ENCODE peak calls at places on chromosomes 1 and 21, in four cellular contexts. T is GM12878, Y is K562, P is GM12891. H is an unnamed sample.

GRCh38 chr1:224433671-224434446 is 738 bp downstream of the WDR26 start:
- DNase-seq in T (no peak), Y (no peak), P (no peak), H (peak; percentile 23)

GRCh38 chr21:46124926-46125845 is 27.3 kb downstream of the COL6A2 start:
- DNase-seq in Y (no peak), T (no peak), P (peak; percentile 21), H (no peak)

GRCh38 chr1:64220241-64220640 is 16.8 kb downstream of the UBE2U start:
- DNase-seq in Y (no peak), T (no peak), P (no peak), H (no peak)

GRCh38 chr21:46409641-46410406 is 48.9 kb upstream of the DIP2A start:
- DNase-seq in T (no peak), P (no peak), Y (no peak), H (no peak)

GRCh38 chr1:89884718-89885596 is 64.1 kb downstream of the LRRC8D start:
- DNase-seq in T (no peak), Y (no peak), P (no peak), H (no peak)

GRCh38 chr1:165560834-165561233 is 17.0 kb downstream of the LRRC52 start:
- DNase-seq in Y (no peak), P (no peak), T (no peak), H (no peak)

GRCh38 chr1:42953182-42954180 is 5.2 kb downstream of the SLC2A1 start:
- DNase-seq in P (no peak), T (no peak), Y (no peak), H (no peak)

GRCh38 chr21:37348664-37349063 is 17.9 kb upstream of the DYRK1A start:
- DNase-seq in T (no peak), Y (no peak), P (no peak), H (no peak)

GRCh38 chr1:88726697-88727096 is 42.6 kb downstream of the PKN2 start:
- DNase-seq in P (no peak), T (no peak), Y (no peak), H (no peak)

GRCh38 chr1:225460737-225461532 is 33.1 kb upstream of the LBR start:
- DNase-seq in P (no peak), Y (no peak), T (no peak), H (no peak)

GRCh38 chr1:168135982-168136708 is 585 bp downstream of the GPR161 start:
- DNase-seq in P (no peak), T (no peak), Y (peak; percentile 69), H (no peak)

GRCh38 chr1:71743862-71744261 is 538.5 kb downstream of the NEGR1 start:
- DNase-seq in Y (no peak), T (no peak), P (no peak), H (no peak)

GRCh38 chr1:2295526-2295925 is 67.4 kb downstream of the SKI start:
- DNase-seq in T (no peak), P (no peak), Y (no peak), H (no peak)

GRCh38 chr1:23867542-23867952 is 543 bp downstream of the FUCA1 start:
- DNase-seq in T (no peak), Y (peak; percentile 76), P (no peak), H (no peak)

GRCh38 chr1:43545686-43546387 is 15.2 kb downstream of the PTPRF start:
- DNase-seq in P (no peak), T (no peak), Y (peak; percentile 73), H (no peak)

GRCh38 chr1:153533689-153534201 is 2.0 kb downstream of the S100A6 start:
- DNase-seq in Y (peak; percentile 54), P (no peak), T (no peak), H (no peak)

GRCh38 chr21:37338671-37339526 is 27.7 kb upstream of the DYRK1A start:
- DNase-seq in Y (peak; percentile 71), P (no peak), T (no peak), H (no peak)

GRCh38 chr1:50603274-50604271 is 180.3 kb upstream of the DMRTA2 start:
- DNase-seq in P (no peak), Y (no peak), T (no peak), H (no peak)

GRCh38 chr1:174740248-174740990 is 259.3 kb upstream of the CACYBP start:
- DNase-seq in T (no peak), P (no peak), Y (no peak), H (peak; percentile 17)

GRCh38 chr21:44987301-44987885 is 47.6 kb downstream of the SLX9 start:
- DNase-seq in Y (no peak), T (no peak), P (no peak), H (no peak)

GRCh38 chr1:157566484-157567300 is 14.4 kb upstream of the FCRL5 start:
- DNase-seq in P (no peak), Y (no peak), T (peak; percentile 75), H (peak; percentile 14)

DNA sequence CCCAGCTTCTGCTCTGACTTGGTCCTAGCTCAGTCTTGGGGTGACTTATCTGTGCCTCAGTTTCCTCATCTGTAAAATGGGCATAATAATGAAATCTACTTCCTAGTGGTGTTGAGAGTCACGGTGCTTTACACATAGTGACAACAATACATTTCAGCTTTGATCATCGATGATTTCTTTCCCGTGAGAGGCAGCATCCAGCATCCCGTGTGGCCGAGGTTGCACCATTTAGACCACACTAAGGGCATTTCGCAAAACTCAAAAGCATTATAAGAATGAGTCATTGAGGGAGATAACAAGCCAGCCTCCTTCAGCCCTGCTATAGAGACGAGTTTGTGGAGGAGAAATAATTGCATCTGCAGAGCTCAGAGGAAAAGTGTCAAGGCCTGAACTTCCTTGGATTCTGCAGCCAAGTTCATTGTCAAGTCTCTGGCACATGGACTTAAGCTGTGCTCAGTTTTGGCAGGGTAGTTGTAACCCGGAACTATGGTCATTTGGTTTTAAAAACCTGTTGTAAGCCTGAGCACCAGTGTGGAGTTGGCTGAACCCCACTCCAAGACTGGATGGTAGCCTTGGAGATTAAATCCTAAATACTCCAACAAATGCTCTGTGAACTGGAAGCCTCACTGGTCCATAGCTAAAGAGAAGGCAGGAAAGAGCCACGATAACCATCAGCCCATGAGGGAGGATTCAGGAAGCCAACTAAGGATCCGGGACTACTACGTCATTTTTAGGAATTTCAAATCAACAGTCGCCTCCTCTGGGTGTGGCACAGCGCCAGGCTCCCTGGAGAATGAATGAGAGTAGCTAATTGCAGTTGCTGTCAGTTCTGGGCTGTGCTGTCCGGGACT is 64.2 kb downstream of the TCP10L start:
- DNase-seq in P (no peak), T (no peak), Y (no peak), H (peak; percentile 39)
- TF ChIP-seq SPI1 in P (no peak), T (no peak), Y (no peak), H (no peak)

DNA sequence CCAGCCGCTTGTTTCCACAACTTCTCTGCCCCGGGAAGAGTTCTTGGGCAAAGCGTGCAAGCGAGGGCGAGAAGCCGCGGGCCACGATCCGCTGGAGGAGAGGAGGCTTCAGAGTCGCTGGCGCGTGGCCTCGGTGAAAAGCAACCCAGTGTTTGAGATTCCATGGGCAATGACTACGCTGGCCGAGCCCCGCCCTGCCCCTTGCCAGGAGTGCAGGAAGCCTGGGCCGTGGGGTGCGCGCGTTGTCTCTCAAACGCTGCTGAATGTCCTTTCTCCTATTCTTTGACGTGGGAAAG is 27.5 kb downstream of the TRIM11 start:
- DNase-seq in T (no peak), P (no peak), Y (no peak), H (no peak)
- TF ChIP-seq SPI1 in T (no peak), P (no peak), Y (no peak), H (no peak)

DNA sequence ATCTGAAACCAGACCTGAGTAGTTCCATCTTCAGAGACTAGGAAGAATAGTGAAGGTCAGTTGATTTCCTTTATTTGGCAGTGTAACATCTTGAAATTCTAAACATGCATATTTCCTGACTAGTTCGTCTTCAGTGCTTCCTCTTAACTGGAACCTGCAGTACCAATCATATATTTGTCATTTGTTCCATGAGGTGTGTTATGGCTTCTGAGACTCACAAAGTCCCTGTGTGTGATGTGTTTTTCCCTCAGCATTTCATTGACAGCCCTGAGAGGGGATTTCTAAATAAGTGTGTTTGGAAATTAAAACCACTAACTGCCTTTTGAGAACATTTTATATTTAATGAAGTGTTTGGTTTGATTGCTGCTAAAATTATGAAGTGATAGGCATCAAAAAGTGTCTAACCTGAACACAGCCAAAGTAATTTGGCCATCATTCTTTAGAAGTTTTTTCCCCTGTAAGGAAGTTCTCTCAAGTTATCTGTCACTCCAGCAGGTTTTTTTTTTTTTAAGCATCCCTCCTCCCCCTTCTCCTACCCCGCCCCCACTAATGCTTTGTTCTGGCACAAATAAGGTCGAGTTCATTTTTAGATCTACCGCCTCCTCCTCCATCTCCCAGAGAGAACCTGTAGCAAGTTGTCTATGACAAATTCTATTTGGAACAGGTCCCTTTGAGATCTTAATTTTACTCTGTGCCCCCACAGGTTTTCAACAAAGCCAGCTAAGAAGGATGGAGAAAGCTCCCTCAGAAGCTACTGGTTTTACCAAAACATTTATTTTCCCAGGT is 61.4 kb downstream of the TMEM200B start:
- DNase-seq in P (no peak), Y (no peak), T (no peak), H (no peak)
- TF ChIP-seq SPI1 in P (no peak), Y (no peak), T (no peak), H (no peak)

GRCh38 chr1:11273595-11274234 is 717 bp downstream of the UBIAD1 start:
- DNase-seq in P (no peak), T (no peak), Y (no peak), H (no peak)
- TF ChIP-seq SPI1 in P (no peak), T (no peak), Y (no peak), H (no peak)

GRCh38 chr21:26448751-26449150 is 124.3 kb downstream of the CYYR1 start:
- DNase-seq in Y (no peak), T (no peak), P (no peak), H (no peak)
- TF ChIP-seq SPI1 in Y (no peak), T (no peak), P (no peak), H (no peak)